ENCODE peak calls at places on chromosomes 2 and 18, in nine cellular contexts. F is NCI-H774; A is mammary epithelial cell; Q is activated CD8-positive, alpha-beta T cell treated with anti-CD3 and anti-CD28 coated beads for 36 hours; H is pancreas; T is SK-N-SH; N is small intestine; G is ACHN; C is ELR. O is an unnamed sample.

GRCh38 chr2:60329225-60329624 is 224.2 kb downstream of the BCL11A start:
- DNase-seq in F (no peak), A (no peak), Q (no peak), H (no peak), T (no peak), N (no peak), G (no peak), C (no peak), O (no peak)

GRCh38 chr2:28378679-28379392 is 13.8 kb upstream of the FOSL2 start:
- DNase-seq in F (no peak), A (no peak), Q (no peak), H (no peak), T (no peak), N (no peak), G (no peak), C (no peak), O (no peak)

GRCh38 chr2:229713371-229714079 is 830 bp downstream of the DNER start:
- DNase-seq in F (peak), A (no peak), Q (peak), H (no peak), T (peak), N (no peak), G (peak), C (peak), O (no peak)

GRCh38 chr18:34649072-34649471 is 61.0 kb upstream of the DTNA start:
- DNase-seq in F (no peak), A (no peak), Q (no peak), H (no peak), T (no peak), N (no peak), G (no peak), C (no peak), O (no peak)

GRCh38 chr2:136917281-136917680 is 151.9 kb downstream of the THSD7B start:
- DNase-seq in F (no peak), A (no peak), Q (no peak), H (no peak), T (no peak), N (no peak), G (no peak), C (no peak), O (no peak)

GRCh38 chr18:69008538-69008937 is 210.7 kb downstream of the CCDC102B start:
- DNase-seq in F (no peak), A (no peak), Q (no peak), H (no peak), T (no peak), N (peak), G (no peak), C (no peak), O (no peak)

GRCh38 chr18:46321954-46322353 is 217.8 kb downstream of the HAUS1 start:
- DNase-seq in F (no peak), A (peak), Q (no peak), H (no peak), T (no peak), N (no peak), G (no peak), C (no peak), O (no peak)

GRCh38 chr2:579351-579886 is 97.8 kb downstream of the TMEM18 start:
- DNase-seq in F (peak), A (no peak), Q (no peak), H (no peak), T (no peak), N (no peak), G (no peak), C (no peak), O (no peak)

GRCh38 chr2:37156857-37157714 is at the start of gene EIF2AK2:
- DNase-seq in F (peak), A (peak), Q (peak), H (peak), T (peak), N (peak), G (peak), C (peak), O (peak)

GRCh38 chr2:193103064-193103463 is 908.3 kb upstream of the TMEFF2 start:
- DNase-seq in F (no peak), A (peak), Q (no peak), H (no peak), T (no peak), N (peak), G (peak), C (peak), O (no peak)

GRCh38 chr2:212843409-212844199 is 305.0 kb upstream of the ERBB4 start:
- DNase-seq in F (no peak), A (peak), Q (no peak), H (no peak), T (no peak), N (no peak), G (no peak), C (peak), O (no peak)

GRCh38 chr2:126571403-126571802 is 84.6 kb upstream of the GYPC start:
- DNase-seq in F (no peak), A (no peak), Q (no peak), H (no peak), T (no peak), N (no peak), G (no peak), C (no peak), O (no peak)

GRCh38 chr2:47904903-47905453 is 1.3 kb downstream of the FBXO11 start:
- DNase-seq in F (no peak), A (peak), Q (peak), H (peak), T (peak), N (peak), G (no peak), C (no peak), O (peak)

GRCh38 chr2:142841788-142842187 is 35.7 kb upstream of the KYNU start:
- DNase-seq in F (no peak), A (no peak), Q (no peak), H (no peak), T (no peak), N (no peak), G (no peak), C (no peak), O (no peak)

GRCh38 chr2:128631698-128632490 is 313.2 kb upstream of the HS6ST1 start:
- DNase-seq in F (no peak), A (no peak), Q (no peak), H (peak), T (no peak), N (no peak), G (no peak), C (no peak), O (no peak)

GRCh38 chr2:160433466-160434172 is 60.0 kb downstream of the RBMS1 start:
- DNase-seq in F (no peak), A (no peak), Q (no peak), H (no peak), T (no peak), N (peak), G (no peak), C (no peak), O (no peak)

GRCh38 chr18:78605255-78605654 is 374.4 kb upstream of the SALL3 start:
- DNase-seq in F (no peak), A (no peak), Q (no peak), H (no peak), T (no peak), N (no peak), G (no peak), C (no peak), O (no peak)

GRCh38 chr2:38098351-38099095 is 22.6 kb upstream of the CYP1B1 start:
- DNase-seq in F (no peak), A (peak), Q (no peak), H (no peak), T (no peak), N (no peak), G (no peak), C (no peak), O (no peak)

GRCh38 chr2:106147159-106147558 is 46.9 kb downstream of the UXS1 start:
- DNase-seq in F (no peak), A (peak), Q (no peak), H (no peak), T (no peak), N (no peak), G (peak), C (peak), O (no peak)

GRCh38 chr18:63551769-63552168 is 9.6 kb downstream of the SERPINB12 start:
- DNase-seq in F (no peak), A (no peak), Q (no peak), H (no peak), T (no peak), N (no peak), G (no peak), C (no peak), O (no peak)

GRCh38 chr2:66430906-66431619 is 3.9 kb upstream of the MEIS1 start:
- DNase-seq in F (no peak), A (no peak), Q (no peak), H (no peak), T (no peak), N (peak), G (no peak), C (no peak), O (no peak)

GRCh38 chr2:157989227-157989626 is 112.4 kb upstream of the UPP2 start:
- DNase-seq in F (no peak), A (no peak), Q (no peak), H (no peak), T (peak), N (no peak), G (no peak), C (no peak), O (no peak)

GRCh38 chr2:85575739-85576138 is 1.6 kb upstream of the VAMP8 start:
- DNase-seq in F (no peak), A (no peak), Q (no peak), H (no peak), T (no peak), N (no peak), G (no peak), C (no peak), O (no peak)

GRCh38 chr2:241432824-241433448 is 75.4 kb downstream of the STK25 start:
- DNase-seq in F (peak), A (no peak), Q (no peak), H (no peak), T (no peak), N (no peak), G (no peak), C (no peak), O (peak)

GRCh38 chr2:120863173-120863545 is 127.5 kb downstream of the GLI2 start:
- DNase-seq in F (no peak), A (no peak), Q (no peak), H (no peak), T (no peak), N (no peak), G (no peak), C (no peak), O (no peak)

GRCh38 chr2:197356136-197356535 is 45.6 kb upstream of the ANKRD44 start:
- DNase-seq in F (no peak), A (no peak), Q (peak), H (no peak), T (no peak), N (no peak), G (no peak), C (peak), O (no peak)

GRCh38 chr2:204325468-204325867 is 219.8 kb upstream of the PARD3B start:
- DNase-seq in F (peak), A (peak), Q (peak), H (peak), T (peak), N (peak), G (peak), C (peak), O (peak)

GRCh38 chr2:48198285-48198821 is 292.1 kb upstream of the FBXO11 start:
- DNase-seq in F (no peak), A (no peak), Q (no peak), H (no peak), T (no peak), N (no peak), G (no peak), C (no peak), O (no peak)

GRCh38 chr2:233974530-233975071 is 57.4 kb downstream of the TRPM8 start:
- DNase-seq in F (no peak), A (peak), Q (peak), H (peak), T (peak), N (no peak), G (peak), C (peak), O (peak)

GRCh38 chr2:196324212-196324611 is 152.8 kb upstream of the STK17B start:
- DNase-seq in F (no peak), A (no peak), Q (no peak), H (no peak), T (no peak), N (no peak), G (no peak), C (peak), O (no peak)

GRCh38 chr2:143674055-143674454 is 544.8 kb downstream of the ARHGAP15 start:
- DNase-seq in F (no peak), A (no peak), Q (no peak), H (no peak), T (no peak), N (no peak), G (no peak), C (no peak), O (no peak)

GRCh38 chr2:27497288-27497627 is 619 bp downstream of the GCKR start:
- DNase-seq in F (no peak), A (no peak), Q (no peak), H (no peak), T (no peak), N (no peak), G (no peak), C (no peak), O (no peak)

GRCh38 chr2:239310401-239311061 is 90.3 kb downstream of the HDAC4 start:
- DNase-seq in F (no peak), A (no peak), Q (no peak), H (no peak), T (no peak), N (no peak), G (no peak), C (no peak), O (no peak)

GRCh38 chr2:120233292-120233691 is 10.1 kb upstream of the TMEM185B start:
- DNase-seq in F (no peak), A (no peak), Q (no peak), H (no peak), T (no peak), N (no peak), G (no peak), C (no peak), O (no peak)

GRCh38 chr2:42967959-42968674 is 175.7 kb upstream of the HAAO start:
- DNase-seq in F (no peak), A (no peak), Q (no peak), H (no peak), T (peak), N (no peak), G (no peak), C (peak), O (no peak)

GRCh38 chr2:26687328-26687727 is 5.2 kb upstream of the KCNK3 start:
- DNase-seq in F (peak), A (peak), Q (no peak), H (no peak), T (no peak), N (no peak), G (no peak), C (no peak), O (no peak)